ENCODE peak calls at places on chromosomes 6 and 20, in eight cellular contexts. T is activated CD8-positive, alpha-beta memory T cell treated with anti-CD3 and anti-CD28 coated beads for 4 hours; Q is choroid plexus epithelial cell; U is HL-60; B is cardiac muscle cell; E is effector memory CD8-positive, alpha-beta T cell; P is HuH-7; H is psoas muscle. V is an unnamed sample.

GRCh38 chr6:14598017-14598864 is 480.7 kb downstream of the CD83 start:
- DNase-seq in T (no peak), Q (no peak), U (no peak), B (no peak), E (no peak), P (no peak), H (no peak), V (no peak)

GRCh38 chr20:18588554-18589043 is 745 bp downstream of the DTD1 start:
- DNase-seq in T (no peak), Q (no peak), U (no peak), B (no peak), E (no peak), P (peak; percentile 36), H (no peak), V (no peak)

GRCh38 chr6:4533576-4533975 is 242.6 kb upstream of the CDYL start:
- DNase-seq in T (no peak), Q (peak; percentile 11), U (no peak), B (no peak), E (no peak), P (no peak), H (no peak), V (no peak)

GRCh38 chr20:33061626-33062025 is 7.9 kb downstream of the BPIFB3 start:
- DNase-seq in T (no peak), Q (no peak), U (no peak), B (no peak), E (no peak), P (no peak), H (no peak), V (no peak)

GRCh38 chr6:151060096-151060741 is 179.5 kb upstream of the AKAP12 start:
- DNase-seq in T (no peak), Q (peak; percentile 92), U (no peak), B (peak; percentile 74), E (no peak), P (no peak), H (no peak), V (no peak)

GRCh38 chr6:91633374-91634184 is 1046.7 kb upstream of the MAP3K7 start:
- DNase-seq in T (no peak), Q (no peak), U (no peak), B (no peak), E (no peak), P (no peak), H (no peak), V (no peak)

GRCh38 chr20:21004386-21005076 is 101.6 kb downstream of the LINC00237 start:
- DNase-seq in T (no peak), Q (no peak), U (no peak), B (no peak), E (no peak), P (no peak), H (no peak), V (no peak)

GRCh38 chr6:111812080-111813038 is 60.9 kb downstream of the FYN start:
- DNase-seq in T (no peak), Q (peak; percentile 42), U (no peak), B (no peak), E (no peak), P (no peak), H (no peak), V (no peak)

GRCh38 chr6:31321820-31322219 is 35.2 kb downstream of the HLA-B start:
- DNase-seq in T (no peak), Q (no peak), U (no peak), B (no peak), E (no peak), P (no peak), H (no peak), V (no peak)

GRCh38 chr6:127941228-127941627 is 40.4 kb upstream of the THEMIS start:
- DNase-seq in T (no peak), Q (no peak), U (no peak), B (no peak), E (no peak), P (no peak), H (no peak), V (no peak)

GRCh38 chr6:38915205-38915925 is 133.2 kb upstream of the GLP1R start:
- DNase-seq in T (no peak), Q (no peak), U (no peak), B (no peak), E (no peak), P (no peak), H (no peak), V (no peak)

GRCh38 chr20:44461142-44461802 is 14.4 kb upstream of the TTPAL start:
- DNase-seq in T (no peak), Q (no peak), U (no peak), B (no peak), E (no peak), P (no peak), H (no peak), V (no peak)

GRCh38 chr6:90079555-90080490 is 185.6 kb downstream of the GJA10 start:
- DNase-seq in T (peak; percentile 20), Q (no peak), U (no peak), B (peak; percentile 19), E (no peak), P (no peak), H (no peak), V (no peak)

GRCh38 chr20:32510601-32511357 is 74.4 kb downstream of the NOL4L start:
- DNase-seq in T (no peak), Q (peak; percentile 70), U (no peak), B (no peak), E (no peak), P (no peak), H (no peak), V (no peak)

GRCh38 chr20:8156603-8157079 is 24.6 kb downstream of the PLCB1 start:
- DNase-seq in T (no peak), Q (peak; percentile 28), U (no peak), B (no peak), E (no peak), P (no peak), H (no peak), V (no peak)

GRCh38 chr20:58075980-58076749 is 152.3 kb downstream of the ANKRD60 start:
- DNase-seq in T (no peak), Q (no peak), U (no peak), B (peak; percentile 31), E (no peak), P (no peak), H (no peak), V (no peak)

GRCh38 chr20:10179574-10180298 is 38.9 kb upstream of the SNAP25 start:
- DNase-seq in T (no peak), Q (peak; percentile 44), U (no peak), B (peak; percentile 9), E (no peak), P (peak; percentile 52), H (no peak), V (no peak)

GRCh38 chr6:169247991-169248390 is 5.7 kb downstream of the THBS2 start:
- DNase-seq in T (no peak), Q (no peak), U (no peak), B (no peak), E (no peak), P (no peak), H (no peak), V (no peak)

GRCh38 chr6:127879685-127880084 is 21.2 kb downstream of the THEMIS start:
- DNase-seq in T (no peak), Q (peak; percentile 54), U (no peak), B (peak; percentile 42), E (no peak), P (no peak), H (peak; percentile 44), V (no peak)

GRCh38 chr6:143125455-143125854 is 64.8 kb downstream of the AIG1 start:
- DNase-seq in T (no peak), Q (peak; percentile 50), U (no peak), B (peak; percentile 18), E (no peak), P (no peak), H (no peak), V (no peak)

GRCh38 chr6:136550330-136551071 is at the start of gene MAP7:
- DNase-seq in T (peak; percentile 24), Q (no peak), U (peak; percentile 6), B (peak; percentile 21), E (peak; percentile 51), P (peak; percentile 70), H (peak; percentile 72), V (no peak)

GRCh38 chr20:53926428-53927028 is 143.9 kb downstream of the BCAS1 start:
- DNase-seq in T (no peak), Q (peak; percentile 96), U (peak; percentile 46), B (peak; percentile 94), E (no peak), P (peak; percentile 35), H (no peak), V (no peak)

GRCh38 chr20:34362502-34363061 is 491 bp upstream of the ITCH start:
- DNase-seq in T (no peak), Q (no peak), U (no peak), B (no peak), E (no peak), P (no peak), H (no peak), V (no peak)

GRCh38 chr20:61980647-61981583 is 84.8 kb downstream of the TAF4 start:
- DNase-seq in T (no peak), Q (peak; percentile 56), U (peak; percentile 68), B (peak; percentile 15), E (no peak), P (peak; percentile 91), H (no peak), V (peak; percentile 25)

GRCh38 chr6:116218172-116218633 is 35.7 kb downstream of the TSPYL4 start:
- DNase-seq in T (no peak), Q (peak; percentile 49), U (no peak), B (peak; percentile 32), E (no peak), P (no peak), H (no peak), V (no peak)

GRCh38 chr20:25540273-25540672 is 45.1 kb downstream of the NINL start:
- DNase-seq in T (no peak), Q (no peak), U (no peak), B (no peak), E (no peak), P (no peak), H (no peak), V (no peak)

GRCh38 chr6:4466260-4466659 is 309.9 kb upstream of the CDYL start:
- DNase-seq in T (no peak), Q (peak; percentile 58), U (no peak), B (peak; percentile 33), E (no peak), P (no peak), H (no peak), V (no peak)

GRCh38 chr6:146526192-146526591 is 17.4 kb upstream of the RAB32 start:
- DNase-seq in T (no peak), Q (peak; percentile 48), U (no peak), B (peak; percentile 40), E (no peak), P (no peak), H (no peak), V (no peak)

GRCh38 chr6:12174878-12175277 is 115.3 kb upstream of the EDN1 start:
- DNase-seq in T (no peak), Q (no peak), U (no peak), B (no peak), E (no peak), P (no peak), H (no peak), V (no peak)

GRCh38 chr20:15556869-15557268 is 1016.4 kb downstream of the KIF16B start:
- DNase-seq in T (no peak), Q (no peak), U (no peak), B (no peak), E (no peak), P (no peak), H (no peak), V (no peak)

GRCh38 chr6:40349092-40349491 is 238.1 kb downstream of the LRFN2 start:
- DNase-seq in T (no peak), Q (no peak), U (no peak), B (peak; percentile 59), E (no peak), P (no peak), H (no peak), V (no peak)

GRCh38 chr6:35092362-35093117 is 48.6 kb downstream of the TCP11 start:
- DNase-seq in T (no peak), Q (peak; percentile 61), U (no peak), B (peak; percentile 75), E (no peak), P (no peak), H (no peak), V (no peak)

V was measured in CMK.